ENCODE peak calls at places on chromosomes 16 and 17, in six cellular contexts. O is GM19239; R is germinal center; D is T-helper 2 cell; W is ecto neural progenitor cell; U is stimulated activated CD4-positive, alpha-beta T cell treated with anti-CD3 and anti-CD28 coated beads, Interleukin-4, amount 100 ng/mL, for 24 hours. M is an unnamed sample.

GRCh38 chr16:63776437-63776836 is 1345.4 kb downstream of the CDH11 start:
- DNase-seq in W (no peak), D (no peak), U (no peak), O (no peak), R (no peak), M (no peak)

GRCh38 chr17:68462381-68463210 is 5.3 kb upstream of the WIPI1 start:
- DNase-seq in D (peak), R (peak), W (peak), O (peak), U (peak), M (peak)

GRCh38 chr17:7712111-7712771 is 5.3 kb upstream of the DNAH2 start:
- DNase-seq in W (peak), D (no peak), O (no peak), U (no peak), R (no peak), M (no peak)

GRCh38 chr17:80263253-80264047 is 2.8 kb downstream of the RNF213 start:
- DNase-seq in U (peak), O (peak), W (peak), D (peak), R (peak), M (peak)

GRCh38 chr17:58200024-58200633 is 7.6 kb downstream of the EPX start:
- DNase-seq in W (peak), D (peak), O (peak), R (peak), U (peak), M (peak)

GRCh38 chr16:84755004-84755672 is 55.3 kb downstream of the USP10 start:
- DNase-seq in U (no peak), W (no peak), D (no peak), O (no peak), R (no peak), M (no peak)

GRCh38 chr16:79269211-79269863 is 331.2 kb downstream of the MAF start:
- DNase-seq in O (peak), D (peak), W (no peak), U (peak), R (peak), M (peak)

GRCh38 chr17:37137070-37137610 is 188.4 kb downstream of the AATF start:
- DNase-seq in O (no peak), D (no peak), R (no peak), W (no peak), U (no peak), M (no peak)

GRCh38 chr16:78811247-78811646 is 711.8 kb downstream of the WWOX start:
- DNase-seq in W (no peak), O (no peak), U (no peak), R (no peak), D (no peak), M (no peak)

GRCh38 chr17:14910916-14911315 is 354.2 kb downstream of the PMP22 start:
- DNase-seq in R (no peak), U (no peak), O (no peak), D (no peak), W (no peak), M (no peak)

GRCh38 chr16:9824191-9824590 is 358.0 kb downstream of the GRIN2A start:
- DNase-seq in O (no peak), D (no peak), U (no peak), W (no peak), R (no peak), M (no peak)

GRCh38 chr17:28645576-28645939 is 600 bp upstream of the BLTP2 start:
- DNase-seq in R (no peak), W (no peak), U (peak), O (no peak), D (no peak), M (no peak)

GRCh38 chr17:82893779-82894178 is 54.0 kb upstream of the ZNF750 start:
- DNase-seq in U (no peak), D (no peak), O (no peak), R (no peak), W (no peak), M (no peak)

GRCh38 chr16:49278944-49279725 is 2.5 kb downstream of the CBLN1 start:
- DNase-seq in R (no peak), O (no peak), U (no peak), W (no peak), D (no peak), M (no peak)

M was measured in GM10248.